ENCODE peak calls at places on chromosomes 7 and 10, in ten cellular contexts. One of them, this sample, is unnamed.
A peak's percentile ranks its signal among the peaks of the same experiment; 100 is the strongest.

GRCh38 chr10:11058965-11059364 is 41.3 kb downstream of the CELF2 start:
- DNase-seq in heart right ventricle: no peak
- DNase-seq in A549: no peak
- DNase-seq in astrocyte: peak; percentile 27
- DNase-seq in pancreas: no peak
- DNase-seq in tibial artery: no peak
- DNase-seq in transverse colon: no peak
- DNase-seq in ovary: no peak
- DNase-seq in BE2C: no peak
- DNase-seq in stomach: no peak
- DNase-seq in this sample: no peak

GRCh38 chr10:11300071-11300470 is 282.4 kb downstream of the CELF2 start:
- DNase-seq in heart right ventricle: no peak
- DNase-seq in A549: no peak
- DNase-seq in astrocyte: no peak
- DNase-seq in pancreas: no peak
- DNase-seq in tibial artery: no peak
- DNase-seq in transverse colon: no peak
- DNase-seq in ovary: no peak
- DNase-seq in BE2C: no peak
- DNase-seq in stomach: no peak
- DNase-seq in this sample: no peak

GRCh38 chr7:28081016-28081415 is 99.6 kb downstream of the JAZF1 start:
- DNase-seq in heart right ventricle: no peak
- DNase-seq in A549: no peak
- DNase-seq in astrocyte: no peak
- DNase-seq in pancreas: no peak
- DNase-seq in tibial artery: no peak
- DNase-seq in transverse colon: peak; percentile 24
- DNase-seq in ovary: no peak
- DNase-seq in BE2C: peak; percentile 60
- DNase-seq in stomach: no peak
- DNase-seq in this sample: peak; percentile 50

GRCh38 chr7:66630529-66630928 is 1.8 kb downstream of the KCTD7 start:
- DNase-seq in heart right ventricle: no peak
- DNase-seq in A549: no peak
- DNase-seq in astrocyte: no peak
- DNase-seq in pancreas: no peak
- DNase-seq in tibial artery: no peak
- DNase-seq in transverse colon: no peak
- DNase-seq in ovary: no peak
- DNase-seq in BE2C: no peak
- DNase-seq in stomach: no peak
- DNase-seq in this sample: no peak

GRCh38 chr10:110492069-110492782 is 5.5 kb upstream of the DUSP5 start:
- DNase-seq in heart right ventricle: no peak
- DNase-seq in A549: peak; percentile 47
- DNase-seq in astrocyte: no peak
- DNase-seq in pancreas: no peak
- DNase-seq in tibial artery: no peak
- DNase-seq in transverse colon: no peak
- DNase-seq in ovary: no peak
- DNase-seq in BE2C: no peak
- DNase-seq in stomach: no peak
- DNase-seq in this sample: no peak

GRCh38 chr10:127991543-127992255 is 84.8 kb downstream of the PTPRE start:
- DNase-seq in heart right ventricle: no peak
- DNase-seq in A549: no peak
- DNase-seq in astrocyte: peak; percentile 60
- DNase-seq in pancreas: no peak
- DNase-seq in tibial artery: no peak
- DNase-seq in transverse colon: no peak
- DNase-seq in ovary: no peak
- DNase-seq in BE2C: no peak
- DNase-seq in stomach: no peak
- DNase-seq in this sample: no peak

GRCh38 chr10:105864854-105865253 is 1223.8 kb downstream of the SORCS3 start:
- DNase-seq in heart right ventricle: no peak
- DNase-seq in A549: no peak
- DNase-seq in astrocyte: no peak
- DNase-seq in pancreas: no peak
- DNase-seq in tibial artery: no peak
- DNase-seq in transverse colon: no peak
- DNase-seq in ovary: no peak
- DNase-seq in BE2C: no peak
- DNase-seq in stomach: no peak
- DNase-seq in this sample: no peak

GRCh38 chr10:114309111-114309651 is 70.1 kb downstream of the VWA2 start:
- DNase-seq in heart right ventricle: no peak
- DNase-seq in A549: no peak
- DNase-seq in astrocyte: peak; percentile 84
- DNase-seq in pancreas: no peak
- DNase-seq in tibial artery: peak; percentile 29
- DNase-seq in transverse colon: no peak
- DNase-seq in ovary: no peak
- DNase-seq in BE2C: no peak
- DNase-seq in stomach: no peak
- DNase-seq in this sample: no peak

GRCh38 chr10:18463673-18464211 is 187.6 kb downstream of the NSUN6 start:
- DNase-seq in heart right ventricle: peak; percentile 29
- DNase-seq in A549: no peak
- DNase-seq in astrocyte: no peak
- DNase-seq in pancreas: no peak
- DNase-seq in tibial artery: no peak
- DNase-seq in transverse colon: no peak
- DNase-seq in ovary: no peak
- DNase-seq in BE2C: no peak
- DNase-seq in stomach: no peak
- DNase-seq in this sample: no peak

GRCh38 chr7:15407910-15408309 is 153.9 kb downstream of the AGMO start:
- DNase-seq in heart right ventricle: no peak
- DNase-seq in A549: no peak
- DNase-seq in astrocyte: no peak
- DNase-seq in pancreas: no peak
- DNase-seq in tibial artery: no peak
- DNase-seq in transverse colon: no peak
- DNase-seq in ovary: no peak
- DNase-seq in BE2C: no peak
- DNase-seq in stomach: no peak
- DNase-seq in this sample: peak; percentile 36

GRCh38 chr7:123154231-123154860 is 45.4 kb downstream of the SLC13A1 start:
- DNase-seq in heart right ventricle: peak; percentile 72
- DNase-seq in A549: peak; percentile 79
- DNase-seq in astrocyte: peak; percentile 65
- DNase-seq in pancreas: peak; percentile 84
- DNase-seq in tibial artery: peak; percentile 69
- DNase-seq in transverse colon: peak; percentile 80
- DNase-seq in ovary: peak; percentile 30
- DNase-seq in BE2C: peak; percentile 78
- DNase-seq in stomach: peak; percentile 80
- DNase-seq in this sample: peak; percentile 84

GRCh38 chr10:114403545-114404161 is 649 bp downstream of the AFAP1L2 start:
- DNase-seq in heart right ventricle: no peak
- DNase-seq in A549: peak; percentile 33
- DNase-seq in astrocyte: no peak
- DNase-seq in pancreas: peak; percentile 43
- DNase-seq in tibial artery: no peak
- DNase-seq in transverse colon: peak; percentile 24
- DNase-seq in ovary: peak; percentile 59
- DNase-seq in BE2C: no peak
- DNase-seq in stomach: no peak
- DNase-seq in this sample: peak; percentile 39

GRCh38 chr7:2732959-2733584 is 45.1 kb downstream of the AMZ1 start:
- DNase-seq in heart right ventricle: peak; percentile 72
- DNase-seq in A549: no peak
- DNase-seq in astrocyte: peak; percentile 65
- DNase-seq in pancreas: no peak
- DNase-seq in tibial artery: peak; percentile 90
- DNase-seq in transverse colon: peak; percentile 46
- DNase-seq in ovary: peak; percentile 56
- DNase-seq in BE2C: no peak
- DNase-seq in stomach: peak; percentile 74
- DNase-seq in this sample: peak; percentile 79

GRCh38 chr7:40843338-40844026 is 708.7 kb downstream of the SUGCT start:
- DNase-seq in heart right ventricle: no peak
- DNase-seq in A549: no peak
- DNase-seq in astrocyte: peak; percentile 42
- DNase-seq in pancreas: no peak
- DNase-seq in tibial artery: no peak
- DNase-seq in transverse colon: no peak
- DNase-seq in ovary: no peak
- DNase-seq in BE2C: no peak
- DNase-seq in stomach: no peak
- DNase-seq in this sample: no peak

GRCh38 chr7:40847921-40848320 is 713.1 kb downstream of the SUGCT start:
- DNase-seq in heart right ventricle: no peak
- DNase-seq in A549: no peak
- DNase-seq in astrocyte: peak; percentile 7
- DNase-seq in pancreas: no peak
- DNase-seq in tibial artery: no peak
- DNase-seq in transverse colon: no peak
- DNase-seq in ovary: no peak
- DNase-seq in BE2C: no peak
- DNase-seq in stomach: no peak
- DNase-seq in this sample: no peak

GRCh38 chr7:40848541-40849221 is 713.9 kb downstream of the SUGCT start:
- DNase-seq in heart right ventricle: no peak
- DNase-seq in A549: no peak
- DNase-seq in astrocyte: peak; percentile 23
- DNase-seq in pancreas: no peak
- DNase-seq in tibial artery: no peak
- DNase-seq in transverse colon: no peak
- DNase-seq in ovary: no peak
- DNase-seq in BE2C: no peak
- DNase-seq in stomach: no peak
- DNase-seq in this sample: no peak

GRCh38 chr7:40850017-40850416 is 715.2 kb downstream of the SUGCT start:
- DNase-seq in heart right ventricle: no peak
- DNase-seq in A549: no peak
- DNase-seq in astrocyte: peak; percentile 41
- DNase-seq in pancreas: no peak
- DNase-seq in tibial artery: no peak
- DNase-seq in transverse colon: no peak
- DNase-seq in ovary: no peak
- DNase-seq in BE2C: no peak
- DNase-seq in stomach: no peak
- DNase-seq in this sample: no peak

GRCh38 chr7:40845959-40846358 is 711.2 kb downstream of the SUGCT start:
- DNase-seq in heart right ventricle: no peak
- DNase-seq in A549: no peak
- DNase-seq in astrocyte: no peak
- DNase-seq in pancreas: no peak
- DNase-seq in tibial artery: no peak
- DNase-seq in transverse colon: no peak
- DNase-seq in ovary: no peak
- DNase-seq in BE2C: no peak
- DNase-seq in stomach: no peak
- DNase-seq in this sample: no peak
- H3K4me3 ChIP-seq in heart right ventricle: no peak overlapping the region
- H3K4me3 ChIP-seq in A549: no peak overlapping the region
- H3K4me3 ChIP-seq in astrocyte: no peak overlapping the region
- H3K4me3 ChIP-seq in pancreas: no peak overlapping the region
- H3K4me3 ChIP-seq in tibial artery: no peak overlapping the region
- H3K4me3 ChIP-seq in transverse colon: no peak overlapping the region
- H3K4me3 ChIP-seq in ovary: no peak overlapping the region
- H3K4me3 ChIP-seq in BE2C: no peak overlapping the region
- H3K4me3 ChIP-seq in stomach: no peak overlapping the region
- H3K4me3 ChIP-seq in this sample: no peak overlapping the region

GRCh38 chr10:95759233-95759826 is 3.4 kb downstream of the ENTPD1 start:
- DNase-seq in heart right ventricle: no peak
- DNase-seq in A549: no peak
- DNase-seq in astrocyte: no peak
- DNase-seq in pancreas: no peak
- DNase-seq in tibial artery: no peak
- DNase-seq in transverse colon: no peak
- DNase-seq in ovary: no peak
- DNase-seq in BE2C: no peak
- DNase-seq in stomach: no peak
- DNase-seq in this sample: no peak
- H3K4me1 ChIP-seq in heart right ventricle: no peaks in the 10 kb centered on the region
- H3K4me1 ChIP-seq in A549: no peaks in the 10 kb centered on the region
- H3K4me1 ChIP-seq in astrocyte: no peaks in the 10 kb centered on the region
- H3K4me1 ChIP-seq in pancreas: no peaks in the 10 kb centered on the region
- H3K4me1 ChIP-seq in tibial artery: peaks cover 71% of the 10 kb centered on the region
- H3K4me1 ChIP-seq in transverse colon: no peaks in the 10 kb centered on the region
- H3K4me1 ChIP-seq in ovary: no peaks in the 10 kb centered on the region
- H3K4me1 ChIP-seq in BE2C: no peaks in the 10 kb centered on the region
- H3K4me1 ChIP-seq in stomach: no peaks in the 10 kb centered on the region
- H3K4me1 ChIP-seq in this sample: peaks cover 9% of the 10 kb centered on the region

DNA sequence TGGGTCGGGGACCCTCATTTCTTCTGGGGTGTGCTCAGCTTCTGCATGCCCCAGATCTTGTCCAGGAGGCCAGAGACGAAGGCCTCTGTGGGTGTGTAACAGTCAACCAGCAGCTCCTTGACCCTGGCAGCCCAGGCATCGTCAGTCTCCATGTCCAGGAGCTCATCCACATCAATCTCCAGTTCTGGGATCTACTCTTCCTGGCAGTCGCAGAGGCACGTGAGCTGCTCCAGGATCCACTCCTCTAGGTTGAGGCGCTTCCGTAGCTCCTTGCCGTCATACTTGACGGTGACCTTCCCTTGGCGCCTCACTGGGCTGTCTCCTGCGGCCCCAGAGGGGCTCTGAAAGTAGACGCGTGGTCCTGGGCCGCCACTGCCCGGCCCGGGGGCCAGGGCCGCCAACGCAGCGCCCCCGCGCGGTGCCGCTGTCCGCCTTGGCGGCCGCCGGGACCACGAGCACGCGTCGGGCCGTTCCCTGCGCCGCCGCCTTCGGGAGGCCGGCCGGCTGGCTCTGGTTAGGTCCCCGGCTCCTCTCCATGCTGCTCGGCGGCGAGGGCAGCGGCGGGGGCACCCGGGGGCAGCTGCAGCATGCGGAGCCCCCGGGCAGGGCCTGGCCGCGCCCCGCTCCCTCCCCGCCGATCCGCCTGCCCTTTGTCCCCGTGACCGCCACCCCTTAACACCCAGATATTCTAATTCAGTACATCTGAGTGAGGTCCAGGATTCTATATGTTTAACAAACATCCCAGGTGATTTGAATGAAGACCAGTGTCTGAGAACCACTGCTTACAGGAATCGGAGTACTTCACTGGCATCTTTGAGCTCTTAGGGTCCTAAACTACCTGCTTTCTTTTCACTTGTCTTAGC is 170.5 kb downstream of the SEPTIN7 start:
- DNase-seq in heart right ventricle: no peak
- DNase-seq in A549: peak; percentile 19
- DNase-seq in astrocyte: no peak
- DNase-seq in pancreas: no peak
- DNase-seq in tibial artery: no peak
- DNase-seq in transverse colon: no peak
- DNase-seq in ovary: no peak
- DNase-seq in BE2C: no peak
- DNase-seq in stomach: no peak
- DNase-seq in this sample: peak; percentile 38
- TF ChIP-seq CTCF in heart right ventricle: peak; percentile 53
- TF ChIP-seq CTCF in A549: peak; percentile 50
- TF ChIP-seq CTCF in astrocyte: no peak
- TF ChIP-seq CTCF in pancreas: no peak
- TF ChIP-seq CTCF in tibial artery: no peak
- TF ChIP-seq CTCF in transverse colon: peak; percentile 12
- TF ChIP-seq CTCF in ovary: no peak
- TF ChIP-seq CTCF in BE2C: no peak
- TF ChIP-seq CTCF in stomach: no peak
- TF ChIP-seq CTCF in this sample: peak; percentile 30

GRCh38 chr10:52451817-52452216 is 137.7 kb downstream of the DKK1 start:
- DNase-seq in heart right ventricle: no peak
- DNase-seq in A549: peak; percentile 75
- DNase-seq in astrocyte: peak; percentile 18
- DNase-seq in pancreas: no peak
- DNase-seq in tibial artery: no peak
- DNase-seq in transverse colon: no peak
- DNase-seq in ovary: no peak
- DNase-seq in BE2C: no peak
- DNase-seq in stomach: no peak
- DNase-seq in this sample: no peak
- H3K4me3 ChIP-seq in heart right ventricle: no peak overlapping the region
- H3K4me3 ChIP-seq in A549: peak overlapping the region; percentile 29
- H3K4me3 ChIP-seq in astrocyte: no peak overlapping the region
- H3K4me3 ChIP-seq in pancreas: no peak overlapping the region
- H3K4me3 ChIP-seq in tibial artery: no peak overlapping the region
- H3K4me3 ChIP-seq in transverse colon: no peak overlapping the region
- H3K4me3 ChIP-seq in ovary: no peak overlapping the region
- H3K4me3 ChIP-seq in BE2C: no peak overlapping the region
- H3K4me3 ChIP-seq in stomach: no peak overlapping the region
- H3K4me3 ChIP-seq in this sample: no peak overlapping the region

This sample was measured in cardiac muscle cell.